ENCODE peak calls at places on chromosomes 7 and 10, in four cellular contexts. One of them, this sample, is unnamed.

GRCh38 chr7:12913002-12913401 is 225.6 kb downstream of the ARL4A start:
- DNase-seq in Right ventricle myocardium superior: no peak
- DNase-seq in T follicular helper cell: no peak
- DNase-seq in type B pancreatic cell: no peak
- DNase-seq in this sample: no peak

GRCh38 chr10:97673736-97674525 is 13.1 kb downstream of the AVPI1 start:
- DNase-seq in type B pancreatic cell: no peak
- DNase-seq in T follicular helper cell: no peak
- DNase-seq in Right ventricle myocardium superior: no peak
- DNase-seq in this sample: no peak

GRCh38 chr10:121281576-121281975 is 316.7 kb downstream of the FGFR2 start:
- DNase-seq in type B pancreatic cell: no peak
- DNase-seq in Right ventricle myocardium superior: no peak
- DNase-seq in T follicular helper cell: no peak
- DNase-seq in this sample: no peak

GRCh38 chr7:50246551-50246950 is 58.0 kb upstream of the IKZF1 start:
- DNase-seq in type B pancreatic cell: no peak
- DNase-seq in Right ventricle myocardium superior: no peak
- DNase-seq in T follicular helper cell: no peak
- DNase-seq in this sample: no peak

GRCh38 chr7:147485660-147486210 is 1104.8 kb upstream of the C7orf33 start:
- DNase-seq in T follicular helper cell: no peak
- DNase-seq in type B pancreatic cell: no peak
- DNase-seq in Right ventricle myocardium superior: no peak
- DNase-seq in this sample: no peak

GRCh38 chr10:89352039-89352597 is 24.3 kb downstream of the IFIT3 start:
- DNase-seq in type B pancreatic cell: no peak
- DNase-seq in Right ventricle myocardium superior: no peak
- DNase-seq in T follicular helper cell: no peak
- DNase-seq in this sample: no peak

GRCh38 chr10:110269641-110270318 is 34.9 kb downstream of the SMNDC1 start:
- DNase-seq in Right ventricle myocardium superior: no peak
- DNase-seq in type B pancreatic cell: no peak
- DNase-seq in T follicular helper cell: no peak
- DNase-seq in this sample: no peak

GRCh38 chr10:63547628-63548356 is 26.6 kb downstream of the REEP3 start:
- DNase-seq in T follicular helper cell: no peak
- DNase-seq in Right ventricle myocardium superior: no peak
- DNase-seq in type B pancreatic cell: no peak
- DNase-seq in this sample: peak

GRCh38 chr10:70174058-70174741 is 3.9 kb upstream of the SAR1A start:
- DNase-seq in type B pancreatic cell: no peak
- DNase-seq in Right ventricle myocardium superior: no peak
- DNase-seq in T follicular helper cell: no peak
- DNase-seq in this sample: no peak

GRCh38 chr7:150976529-150977381 is 1.4 kb downstream of the KCNH2 start:
- DNase-seq in Right ventricle myocardium superior: peak
- DNase-seq in T follicular helper cell: no peak
- DNase-seq in type B pancreatic cell: no peak
- DNase-seq in this sample: no peak

GRCh38 chr7:111654414-111654813 is 92.1 kb upstream of the IMMP2L start:
- DNase-seq in type B pancreatic cell: no peak
- DNase-seq in T follicular helper cell: no peak
- DNase-seq in Right ventricle myocardium superior: no peak
- DNase-seq in this sample: no peak

GRCh38 chr7:45202618-45203017 is 45.0 kb downstream of the RAMP3 start:
- DNase-seq in Right ventricle myocardium superior: no peak
- DNase-seq in T follicular helper cell: no peak
- DNase-seq in type B pancreatic cell: no peak
- DNase-seq in this sample: no peak

GRCh38 chr7:134645935-134646334 is 718 bp upstream of the BPGM start:
- DNase-seq in type B pancreatic cell: no peak
- DNase-seq in T follicular helper cell: no peak
- DNase-seq in Right ventricle myocardium superior: no peak
- DNase-seq in this sample: peak